ENCODE peak calls at places on chromosome 16, in ten cellular contexts. G is PC-3; Z is H1; H is left ventricle myocardium inferior; P is bronchial epithelial cell; U is breast epithelium; I is CD4-positive, CD25-positive, alpha-beta regulatory T cell; X is lung; D is OCI-LY7; J is fibroblast of lung. N is an unnamed sample.
A peak's percentile ranks its signal among the peaks of the same experiment; 100 is the strongest.

GRCh38 chr16:83513006-83513755 is 294.6 kb upstream of the HSBP1 start:
- DNase-seq in I (no peak), X (no peak), H (no peak), J (peak; percentile 90), Z (no peak), D (no peak), U (no peak), P (peak; percentile 69), G (peak; percentile 44), N (no peak)

GRCh38 chr16:35908942-35909341 is 2449.5 kb downstream of the TP53TG3F start:
- DNase-seq in D (peak; percentile 3), I (no peak), X (no peak), H (no peak), Z (no peak), U (no peak), G (no peak), J (no peak), P (no peak), N (no peak)

GRCh38 chr16:85103096-85104079 is 8.9 kb downstream of the CIBAR2 start:
- DNase-seq in I (no peak), P (no peak), U (no peak), J (no peak), D (peak; percentile 86), X (no peak), H (no peak), G (no peak), Z (no peak), N (no peak)

GRCh38 chr16:1105888-1106620 is 10.0 kb upstream of the C1QTNF8 start:
- DNase-seq in X (peak; percentile 38), Z (no peak), U (peak; percentile 35), I (no peak), H (peak; percentile 47), J (peak; percentile 35), G (peak; percentile 64), P (peak; percentile 4), D (peak; percentile 44), N (no peak)

GRCh38 chr16:78463591-78463990 is 364.1 kb downstream of the WWOX start:
- DNase-seq in Z (no peak), G (no peak), P (no peak), H (no peak), U (no peak), D (no peak), X (no peak), I (no peak), J (no peak), N (no peak)

GRCh38 chr16:66292241-66292935 is 74.1 kb upstream of the CDH5 start:
- DNase-seq in X (no peak), Z (no peak), J (no peak), P (no peak), D (no peak), U (no peak), I (no peak), H (no peak), G (no peak), N (no peak)

GRCh38 chr16:55039931-55040330 is 109.3 kb downstream of the IRX5 start:
- DNase-seq in D (no peak), G (no peak), J (no peak), U (peak; percentile 5), H (no peak), P (no peak), Z (no peak), X (no peak), I (no peak), N (no peak)

GRCh38 chr16:31471875-31472558 is at the start of gene TGFB1I1:
- DNase-seq in D (no peak), X (no peak), Z (no peak), I (no peak), P (peak; percentile 32), G (peak; percentile 8), J (peak; percentile 87), U (peak; percentile 65), H (peak; percentile 80), N (no peak)

GRCh38 chr16:2209258-2210008 is 1.2 kb downstream of the BRICD5 start:
- DNase-seq in P (no peak), H (no peak), G (no peak), I (no peak), X (no peak), D (no peak), J (no peak), U (no peak), Z (no peak), N (no peak)

GRCh38 chr16:56106527-56106926 is 84.8 kb upstream of the GNAO1 start:
- DNase-seq in I (no peak), G (no peak), X (no peak), H (no peak), Z (no peak), P (no peak), D (no peak), U (no peak), J (no peak), N (no peak)

GRCh38 chr16:5398203-5398602 is 300.6 kb upstream of the EEF2KMT start:
- DNase-seq in P (no peak), D (no peak), H (no peak), U (no peak), Z (no peak), G (no peak), I (no peak), X (no peak), J (no peak), N (no peak)

GRCh38 chr16:12130691-12131302 is 154.3 kb downstream of the SNX29 start:
- DNase-seq in G (no peak), Z (no peak), U (no peak), H (no peak), D (no peak), J (no peak), P (no peak), I (no peak), X (no peak), N (no peak)
- H3K36me3 ChIP-seq in G (peaks cover 5% of the 10 kb centered on the region), Z (no peaks in the 10 kb centered on the region), U (no peaks in the 10 kb centered on the region), H (peaks cover 32% of the 10 kb centered on the region), D (peaks cover 20% of the 10 kb centered on the region), J (peaks cover 2% of the 10 kb centered on the region), P (peaks cover 3% of the 10 kb centered on the region), I (peaks cover 36% of the 10 kb centered on the region), X (peaks cover 16% of the 10 kb centered on the region), N (no peaks in the 10 kb centered on the region)

DNA sequence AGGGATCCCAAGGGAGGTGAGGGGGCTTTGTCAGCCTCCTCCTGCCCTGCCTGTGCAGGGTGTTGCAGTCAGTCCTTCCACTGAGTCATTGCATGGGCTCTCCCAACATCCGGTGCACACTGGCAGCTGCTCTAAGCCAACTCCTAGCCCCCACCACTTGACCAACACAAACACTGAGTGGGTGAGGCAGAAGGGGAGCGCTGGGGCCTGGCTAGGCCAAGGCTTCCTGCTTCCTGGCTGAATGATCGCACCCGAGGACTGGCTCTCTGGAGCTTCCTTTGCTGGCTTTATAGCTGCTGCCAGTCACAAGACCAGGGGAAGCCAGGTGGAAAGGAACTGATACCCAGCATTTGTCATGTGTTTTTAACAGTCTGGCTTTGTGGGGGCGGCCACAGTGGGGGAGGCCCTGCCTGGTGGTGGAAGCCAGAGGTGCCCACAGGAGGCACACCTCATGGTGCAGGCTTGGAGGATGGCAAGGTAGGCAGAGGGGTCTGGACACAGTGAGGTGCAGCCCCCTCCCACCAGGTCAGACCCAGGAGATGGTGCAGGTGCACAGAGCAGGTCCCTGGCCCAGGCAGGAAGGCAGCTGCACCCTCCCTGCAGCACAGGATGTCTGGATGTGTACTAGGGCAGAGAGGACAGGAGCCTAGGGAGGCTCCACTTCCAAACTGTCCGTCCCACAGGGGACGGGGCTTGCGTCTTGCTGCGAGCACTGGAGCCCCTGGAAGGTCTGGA is 6.9 kb downstream of the MPG start:
- DNase-seq in I (no peak), H (peak; percentile 55), G (peak; percentile 73), J (peak; percentile 97), D (peak; percentile 83), X (peak; percentile 60), Z (no peak), P (peak; percentile 81), U (no peak), N (no peak)
- H3K36me3 ChIP-seq in I (peaks cover 16% of the 10 kb centered on the region), H (peaks cover 62% of the 10 kb centered on the region), G (no peaks in the 10 kb centered on the region), J (peaks cover 46% of the 10 kb centered on the region), D (peaks cover 45% of the 10 kb centered on the region), X (peaks cover 50% of the 10 kb centered on the region), Z (peaks cover 7% of the 10 kb centered on the region), P (peaks cover 30% of the 10 kb centered on the region), U (no peaks in the 10 kb centered on the region), N (peaks cover 31% of the 10 kb centered on the region)

GRCh38 chr16:68344252-68344651 is 33.4 kb downstream of the PRMT7 start:
- DNase-seq in X (no peak), H (no peak), U (no peak), I (no peak), G (no peak), D (no peak), P (no peak), J (no peak), Z (no peak), N (no peak)

GRCh38 chr16:68345351-68345810 is 34.6 kb downstream of the PRMT7 start:
- DNase-seq in Z (no peak), I (no peak), U (no peak), X (no peak), J (peak; percentile 48), D (no peak), P (no peak), H (no peak), G (no peak), N (no peak)

GRCh38 chr16:68345958-68346635 is 35.3 kb downstream of the PRMT7 start:
- DNase-seq in Z (no peak), I (no peak), D (no peak), G (no peak), P (no peak), H (no peak), X (no peak), U (no peak), J (no peak), N (no peak)

GRCh38 chr16:68342620-68343019 is 31.8 kb downstream of the PRMT7 start:
- DNase-seq in Z (no peak), J (no peak), U (no peak), P (no peak), H (no peak), G (no peak), I (no peak), D (no peak), X (no peak), N (no peak)

GRCh38 chr16:68343137-68343536 is 32.3 kb downstream of the PRMT7 start:
- DNase-seq in U (no peak), G (no peak), X (no peak), P (no peak), I (no peak), H (no peak), D (no peak), Z (no peak), J (no peak), N (no peak)
- H3K36me3 ChIP-seq in U (peaks cover 16% of the 10 kb centered on the region), G (no peaks in the 10 kb centered on the region), X (peaks cover 55% of the 10 kb centered on the region), P (peaks cover 19% of the 10 kb centered on the region), I (peaks cover 77% of the 10 kb centered on the region), H (peaks cover 77% of the 10 kb centered on the region), D (peaks cover 97% of the 10 kb centered on the region), Z (peaks cover 17% of the 10 kb centered on the region), J (peaks cover 27% of the 10 kb centered on the region), N (peaks cover 17% of the 10 kb centered on the region)

GRCh38 chr16:18853694-18854093 is 52.3 kb upstream of the ARL6IP1 start:
- DNase-seq in G (no peak), H (no peak), X (no peak), Z (no peak), P (no peak), J (no peak), I (no peak), U (no peak), D (no peak), N (no peak)
- H3K36me3 ChIP-seq in G (peaks cover 29% of the 10 kb centered on the region), H (peaks cover 96% of the 10 kb centered on the region), X (peaks cover 30% of the 10 kb centered on the region), Z (peaks cover 19% of the 10 kb centered on the region), P (peaks cover 17% of the 10 kb centered on the region), J (peaks cover 4% of the 10 kb centered on the region), I (peaks cover 86% of the 10 kb centered on the region), U (peaks cover 4% of the 10 kb centered on the region), D (peaks cover 97% of the 10 kb centered on the region), N (peaks cover 20% of the 10 kb centered on the region)